ENCODE peak calls at places on chromosomes 16 and 17, in seven cellular contexts. Q is aorta, T is stomach, S is neuronal stem cell, O is right cardiac atrium, U is uterus, X is H1. L is an unnamed sample.
A peak's percentile ranks its signal among the peaks of the same experiment; 100 is the strongest.

GRCh38 chr16:20064931-20065330 is 8.8 kb downstream of the GPR139 start:
- DNase-seq in T (no peak), U (no peak), S (no peak), Q (no peak), O (peak; percentile 56), X (no peak), L (no peak)

GRCh38 chr17:62085511-62086408 is 20.7 kb upstream of the MED13 start:
- DNase-seq in U (no peak), S (no peak), O (no peak), Q (no peak), T (no peak), X (no peak), L (no peak)

GRCh38 chr17:76515291-76515949 is 14.2 kb upstream of the RHBDF2 start:
- DNase-seq in X (no peak), O (peak; percentile 87), Q (peak; percentile 90), T (peak; percentile 58), S (no peak), U (peak; percentile 84), L (peak; percentile 65)

GRCh38 chr17:53950207-53950857 is 127.6 kb downstream of the KIF2B start:
- DNase-seq in Q (no peak), O (no peak), S (no peak), X (peak; percentile 7), T (no peak), U (no peak), L (no peak)

GRCh38 chr16:77788196-77789084 is at the start of gene VAT1L:
- DNase-seq in X (peak; percentile 7), T (no peak), U (no peak), Q (peak; percentile 86), O (peak; percentile 42), S (peak; percentile 57), L (no peak)

GRCh38 chr16:88867561-88868246 is 1.2 kb upstream of the PABPN1L start:
- DNase-seq in S (no peak), X (no peak), O (no peak), T (no peak), Q (no peak), U (no peak), L (no peak)

GRCh38 chr16:17578921-17579876 is 108.4 kb upstream of the XYLT1 start:
- DNase-seq in O (peak; percentile 29), S (peak; percentile 86), Q (no peak), X (peak; percentile 74), T (peak; percentile 57), U (peak; percentile 48), L (peak; percentile 80)

GRCh38 chr16:67967956-67968439 is 439 bp downstream of the SLC12A4 start:
- DNase-seq in O (peak; percentile 72), X (no peak), U (no peak), Q (peak; percentile 89), T (peak; percentile 43), S (peak; percentile 32), L (no peak)

GRCh38 chr16:22239131-22239805 is 33.2 kb downstream of the EEF2K start:
- DNase-seq in X (no peak), O (no peak), Q (no peak), T (no peak), S (no peak), U (no peak), L (no peak)

GRCh38 chr16:19463468-19464315 is 46.0 kb downstream of the TMC5 start:
- DNase-seq in T (peak; percentile 39), S (no peak), O (no peak), Q (no peak), X (no peak), U (no peak), L (no peak)

GRCh38 chr16:83113317-83113716 is 486.5 kb downstream of the CDH13 start:
- DNase-seq in U (no peak), X (no peak), T (no peak), S (peak; percentile 27), O (peak; percentile 24), Q (no peak), L (no peak)

GRCh38 chr16:70747703-70748631 is 53.0 kb downstream of the VAC14 start:
- DNase-seq in O (no peak), Q (no peak), S (no peak), U (no peak), T (no peak), X (no peak), L (no peak)

GRCh38 chr17:17989618-17990017 is 17.0 kb downstream of the DRC3 start:
- DNase-seq in U (no peak), O (no peak), X (no peak), S (no peak), T (no peak), Q (peak; percentile 14), L (no peak)
- H3K27ac ChIP-seq in U (no peak overlapping the region), O (no peak overlapping the region), X (no peak overlapping the region), S (no peak overlapping the region), T (no peak overlapping the region), Q (no peak overlapping the region), L (no peak overlapping the region)

GRCh38 chr17:7380855-7381683 is at the start of gene TNK1:
- DNase-seq in T (peak; percentile 89), X (no peak), Q (peak; percentile 83), U (peak; percentile 56), O (peak; percentile 59), S (no peak), L (no peak)

GRCh38 chr17:7383742-7384488 is 3.0 kb downstream of the TNK1 start:
- DNase-seq in Q (no peak), X (no peak), U (no peak), O (peak; percentile 61), S (no peak), T (peak; percentile 34), L (no peak)

GRCh38 chr17:7382901-7383300 is 2.0 kb downstream of the TNK1 start:
- DNase-seq in Q (no peak), S (no peak), O (no peak), U (no peak), T (no peak), X (no peak), L (no peak)

GRCh38 chr17:7384489-7385081 is 3.7 kb downstream of the TNK1 start:
- DNase-seq in Q (no peak), O (no peak), X (no peak), U (no peak), T (no peak), S (no peak), L (no peak)

GRCh38 chr17:7383371-7383741 is 2.5 kb downstream of the TNK1 start:
- DNase-seq in Q (no peak), O (no peak), U (no peak), X (no peak), T (no peak), S (no peak), L (no peak)
- H3K27ac ChIP-seq in Q (no peak overlapping the region), O (no peak overlapping the region), U (no peak overlapping the region), X (no peak overlapping the region), T (no peak overlapping the region), S (no peak overlapping the region), L (no peak overlapping the region)

DNA sequence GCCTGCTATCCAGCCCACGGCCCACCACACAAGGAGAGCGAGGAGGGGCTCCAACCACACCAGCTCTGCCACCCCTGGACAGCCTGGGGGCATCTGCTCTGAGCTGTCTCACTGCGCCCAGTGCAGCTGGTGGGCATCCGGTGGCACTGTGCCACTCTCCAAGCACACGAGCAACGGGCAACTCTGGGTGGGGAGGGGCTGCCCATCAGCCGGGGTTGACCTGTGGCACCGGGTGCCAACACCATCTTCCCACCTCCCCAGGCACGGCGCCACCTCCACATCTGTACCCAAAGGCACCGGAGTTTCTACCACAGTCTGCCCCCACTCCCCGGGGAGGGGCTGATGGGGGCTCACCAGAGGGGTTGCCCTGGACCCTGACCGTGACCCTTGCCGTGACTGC is 241.8 kb downstream of the RBFOX3 start:
- DNase-seq in S (no peak), X (no peak), O (no peak), T (no peak), Q (no peak), U (no peak), L (no peak)
- H3K27ac ChIP-seq in S (no peak overlapping the region), X (no peak overlapping the region), O (no peak overlapping the region), T (no peak overlapping the region), Q (no peak overlapping the region), U (no peak overlapping the region), L (no peak overlapping the region)

DNA sequence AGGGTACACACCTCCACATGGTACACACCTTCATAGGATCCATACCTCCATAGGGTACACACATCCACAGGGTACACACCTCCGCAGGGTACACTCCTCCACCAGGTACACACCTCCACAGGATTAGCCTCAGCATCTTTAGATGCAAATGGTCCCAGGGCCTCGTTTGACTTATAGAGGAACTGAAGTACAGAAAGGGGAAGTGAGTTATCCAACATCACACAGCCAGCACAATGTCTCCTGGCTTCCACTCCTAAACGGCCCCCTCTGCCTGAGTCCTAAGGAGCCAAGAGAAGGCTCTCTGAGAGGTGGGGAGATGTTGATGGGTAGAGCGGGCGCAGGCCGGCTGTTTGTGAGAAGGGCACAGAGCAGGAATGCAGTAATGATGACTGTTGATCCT is 12.0 kb downstream of the FOXN1 start:
- DNase-seq in X (no peak), T (no peak), O (no peak), U (no peak), Q (no peak), S (no peak), L (no peak)
- H3K27ac ChIP-seq in X (no peak overlapping the region), T (no peak overlapping the region), O (no peak overlapping the region), U (no peak overlapping the region), Q (no peak overlapping the region), S (no peak overlapping the region), L (no peak overlapping the region)

GRCh38 chr16:4426722-4427372 is 1.2 kb downstream of the DNAJA3 start:
- DNase-seq in X (no peak), O (no peak), S (no peak), Q (no peak), T (no peak), U (no peak), L (no peak)
- H3K27ac ChIP-seq in X (no peak overlapping the region), O (no peak overlapping the region), S (no peak overlapping the region), Q (no peak overlapping the region), T (no peak overlapping the region), U (no peak overlapping the region), L (no peak overlapping the region)

DNA sequence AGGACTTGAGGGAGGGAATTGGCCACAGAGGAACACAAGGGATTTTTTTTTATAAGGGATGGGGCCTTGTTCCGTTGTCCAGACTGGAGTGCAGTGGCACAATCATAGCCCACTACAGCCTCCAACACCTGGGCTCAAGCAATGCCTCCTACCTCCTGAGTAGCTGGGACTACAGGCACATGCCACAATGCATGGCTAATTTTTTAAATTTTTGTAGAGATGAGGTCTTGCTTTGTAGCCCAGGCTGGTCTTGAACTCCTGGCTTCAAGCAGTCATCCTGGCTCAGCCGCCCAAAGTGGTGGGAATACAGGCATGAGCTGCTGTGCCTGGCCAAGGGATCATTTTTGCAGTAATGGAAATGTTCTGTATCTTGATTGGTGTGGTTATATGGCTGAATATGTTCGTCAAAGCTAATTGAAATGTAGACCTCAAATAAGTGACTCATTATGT is 56.9 kb downstream of the VMP1 start:
- DNase-seq in X (no peak), U (no peak), O (no peak), S (no peak), T (no peak), Q (no peak), L (no peak)
- H3K27ac ChIP-seq in X (no peak overlapping the region), U (no peak overlapping the region), O (no peak overlapping the region), S (no peak overlapping the region), T (no peak overlapping the region), Q (no peak overlapping the region), L (peak overlapping the region; percentile 96)

GRCh38 chr17:2685696-2686095 is 25.9 kb downstream of the CLUH start:
- DNase-seq in S (no peak), O (no peak), X (no peak), Q (no peak), U (no peak), T (no peak), L (no peak)
- H3K27ac ChIP-seq in S (no peak overlapping the region), O (no peak overlapping the region), X (no peak overlapping the region), Q (no peak overlapping the region), U (no peak overlapping the region), T (no peak overlapping the region), L (peak overlapping the region; percentile 2)